ENCODE peak calls at places on chromosomes 5 and 9, in four cellular contexts. U, W, Q and J are unnamed samples.

GRCh38 chr9:113164536-113165300 is 13.9 kb downstream of the SLC31A2 start:
- DNase-seq in U (no peak), W (no peak), Q (no peak), J (no peak)

GRCh38 chr9:110592075-110592830 is 12.7 kb upstream of the SVEP1 start:
- DNase-seq in U (no peak), W (no peak), Q (no peak), J (no peak)

GRCh38 chr5:160640417-160640816 is 211.6 kb downstream of the ATP10B start:
- DNase-seq in U (no peak), W (no peak), Q (no peak), J (no peak)

GRCh38 chr5:54718647-54719046 is 201.1 kb downstream of the SNX18 start:
- DNase-seq in U (no peak), W (no peak), Q (no peak), J (no peak)

GRCh38 chr5:172002310-172002709 is 4.1 kb downstream of the FBXW11 start:
- DNase-seq in U (no peak), W (no peak), Q (peak; percentile 38), J (no peak)

GRCh38 chr9:125189011-125189360 is 617 bp downstream of the PPP6C start:
- DNase-seq in U (peak; percentile 24), W (peak; percentile 37), Q (no peak), J (no peak)

GRCh38 chr5:102271759-102272158 is 24.3 kb downstream of the SLCO4C1 start:
- DNase-seq in U (no peak), W (no peak), Q (no peak), J (no peak)

GRCh38 chr9:122426723-122427122 is 51.0 kb downstream of the OR1J1 start:
- DNase-seq in U (no peak), W (no peak), Q (no peak), J (no peak)

GRCh38 chr5:149963722-149964121 is 3.2 kb downstream of the SLC26A2 start:
- DNase-seq in U (no peak), W (peak; percentile 48), Q (no peak), J (no peak)

GRCh38 chr5:10432059-10433008 is 9.3 kb upstream of the ROPN1L start:
- DNase-seq in U (no peak), W (no peak), Q (no peak), J (no peak)

GRCh38 chr5:97778451-97778850 is 595.4 kb upstream of the RIOK2 start:
- DNase-seq in U (no peak), W (no peak), Q (no peak), J (no peak)

GRCh38 chr9:6944093-6944551 is 186.3 kb downstream of the KDM4C start:
- DNase-seq in U (no peak), W (no peak), Q (no peak), J (no peak)

GRCh38 chr5:171953860-171954701 is 52.4 kb downstream of the FBXW11 start:
- DNase-seq in U (no peak), W (no peak), Q (no peak), J (no peak)

GRCh38 chr9:24333629-24334028 is 212.1 kb downstream of the IZUMO3 start:
- DNase-seq in U (no peak), W (no peak), Q (no peak), J (no peak)
- TF ChIP-seq CTCF in U (no peak), W (no peak), Q (no peak), J (no peak)

GRCh38 chr9:88661759-88662158 is 126.8 kb downstream of the NXNL2 start:
- DNase-seq in U (no peak), W (no peak), Q (no peak), J (no peak)
- TF ChIP-seq CTCF in U (no peak), W (no peak), Q (no peak), J (no peak)

GRCh38 chr5:178292826-178293205 is 60.2 kb upstream of the PHYKPL start:
- DNase-seq in U (no peak), W (no peak), Q (no peak), J (no peak)
- TF ChIP-seq CTCF in U (no peak), W (no peak), Q (no peak), J (no peak)

GRCh38 chr9:127424669-127424986 is 446 bp downstream of the ZNF79 start:
- DNase-seq in U (no peak), W (no peak), Q (no peak), J (no peak)

GRCh38 chr9:127423591-127423933 is 620 bp upstream of the ZNF79 start:
- DNase-seq in U (no peak), W (no peak), Q (no peak), J (no peak)

GRCh38 chr9:127422133-127422782 is 1.9 kb upstream of the ZNF79 start:
- DNase-seq in U (no peak), W (no peak), Q (no peak), J (no peak)

GRCh38 chr9:127422787-127423186 is 1.4 kb upstream of the ZNF79 start:
- DNase-seq in U (no peak), W (no peak), Q (no peak), J (no peak)

DNA sequence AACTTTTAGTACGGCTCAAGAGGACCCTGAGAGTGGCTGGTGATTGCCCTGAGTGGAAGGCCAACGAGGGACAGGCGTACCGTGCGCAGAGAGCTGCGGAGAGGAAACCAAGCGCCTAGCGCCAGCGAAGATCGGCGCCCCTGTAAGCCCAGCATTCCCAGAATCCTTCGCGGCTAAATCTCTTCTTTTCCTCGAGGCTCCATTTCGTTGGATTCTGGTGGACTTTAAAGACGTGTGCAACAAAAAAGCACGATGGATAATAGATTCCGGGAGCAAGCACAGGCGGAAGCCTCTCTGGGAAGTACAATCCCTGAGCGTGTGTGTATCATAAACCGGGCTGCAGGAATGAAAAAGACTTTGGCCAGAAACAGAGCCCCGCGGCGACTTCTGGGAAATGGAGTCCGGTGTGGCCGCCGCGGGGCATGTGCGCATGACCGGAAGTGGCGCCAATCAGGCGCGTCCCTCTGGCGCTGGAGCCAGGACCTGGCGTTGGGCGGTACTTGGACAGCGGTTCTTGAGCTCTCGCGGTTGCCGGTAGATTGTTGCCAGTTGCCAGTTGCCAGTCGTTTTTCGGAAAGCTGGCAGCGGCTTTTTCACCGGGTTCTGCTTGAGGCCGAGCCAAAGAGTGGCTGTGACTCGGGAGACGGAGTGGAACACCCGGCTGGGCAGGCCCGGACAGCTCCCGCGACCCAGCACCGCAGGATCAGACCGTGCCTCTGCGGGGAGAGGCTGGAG is at the start of gene ZNF79:
- DNase-seq in U (peak; percentile 80), W (peak; percentile 95), Q (peak; percentile 97), J (peak; percentile 90)
- TF ChIP-seq CTCF in U (no peak), W (no peak), Q (no peak), J (no peak)

GRCh38 chr5:5933651-5934050 is 444.7 kb downstream of the MED10 start:
- DNase-seq in U (no peak), W (no peak), Q (no peak), J (no peak)
- TF ChIP-seq CTCF in U (no peak), W (no peak), Q (no peak), J (no peak)

GRCh38 chr5:152464048-152464447 is 59.0 kb upstream of the NMUR2 start:
- DNase-seq in U (no peak), W (no peak), Q (no peak), J (no peak)

GRCh38 chr5:152456815-152457443 is 51.9 kb upstream of the NMUR2 start:
- DNase-seq in U (no peak), W (no peak), Q (no peak), J (no peak)

GRCh38 chr5:152466079-152466745 is 61.1 kb upstream of the NMUR2 start:
- DNase-seq in U (no peak), W (no peak), Q (no peak), J (no peak)

GRCh38 chr5:152462021-152462721 is 57.1 kb upstream of the NMUR2 start:
- DNase-seq in U (no peak), W (no peak), Q (no peak), J (no peak)
- TF ChIP-seq CTCF in U (no peak), W (no peak), Q (no peak), J (no peak)

GRCh38 chr5:175484824-175485223 is 6.5 kb downstream of the SFXN1 start:
- DNase-seq in U (no peak), W (no peak), Q (no peak), J (no peak)
- TF ChIP-seq CTCF in U (no peak), W (no peak), Q (no peak), J (no peak)